ENCODE peak calls at places on chromosome 14, in four cellular contexts. D, K, Q and M are unnamed samples.

GRCh38 chr14:54807881-54808280 is 94.7 kb downstream of the GCH1 start:
- DNase-seq in Q (no peak), D (no peak), K (no peak), M (no peak)

GRCh38 chr14:45904313-45904712 is 651.3 kb upstream of the MIS18BP1 start:
- DNase-seq in D (no peak), Q (no peak), K (no peak), M (no peak)

GRCh38 chr14:24879661-24880381 is 170.1 kb downstream of the STXBP6 start:
- DNase-seq in D (no peak), Q (no peak), K (no peak), M (no peak)

GRCh38 chr14:75156901-75157300 is 19.5 kb downstream of the TMED10 start:
- DNase-seq in K (no peak), D (no peak), Q (no peak), M (no peak)

GRCh38 chr14:65623759-65624158 is 211.2 kb downstream of the FUT8 start:
- DNase-seq in K (no peak), Q (no peak), D (no peak), M (no peak)

GRCh38 chr14:56154321-56154720 is 36.1 kb downstream of the PELI2 start:
- DNase-seq in D (no peak), K (no peak), Q (no peak), M (no peak)

GRCh38 chr14:37021406-37021805 is 151.0 kb downstream of the SLC25A21 start:
- DNase-seq in K (no peak), Q (no peak), D (no peak), M (no peak)

GRCh38 chr14:88986146-88986841 is 161.8 kb downstream of the TTC8 start:
- DNase-seq in K (no peak), D (peak; percentile 79), Q (peak; percentile 15), M (no peak)

GRCh38 chr14:42884100-42884499 is 1277.4 kb downstream of the LRFN5 start:
- DNase-seq in Q (no peak), D (no peak), K (no peak), M (no peak)

GRCh38 chr14:54794796-54795195 is 107.8 kb downstream of the GCH1 start:
- DNase-seq in Q (no peak), D (no peak), K (no peak), M (no peak)

GRCh38 chr14:105917933-105918436 is 391.6 kb downstream of the TMEM121 start:
- DNase-seq in K (peak; percentile 38), Q (no peak), D (no peak), M (no peak)

GRCh38 chr14:65226824-65227604 is 124.7 kb upstream of the MAX start:
- DNase-seq in D (no peak), K (no peak), Q (no peak), M (no peak)

GRCh38 chr14:95530461-95531170 is 4.2 kb upstream of the GLRX5 start:
- DNase-seq in Q (no peak), D (no peak), K (no peak), M (no peak)
- H3K4me1 ChIP-seq in Q (peaks cover 54% of the 10 kb centered on the region), D (peaks cover 26% of the 10 kb centered on the region), K (peaks cover 24% of the 10 kb centered on the region), M (peaks cover 33% of the 10 kb centered on the region)

DNA sequence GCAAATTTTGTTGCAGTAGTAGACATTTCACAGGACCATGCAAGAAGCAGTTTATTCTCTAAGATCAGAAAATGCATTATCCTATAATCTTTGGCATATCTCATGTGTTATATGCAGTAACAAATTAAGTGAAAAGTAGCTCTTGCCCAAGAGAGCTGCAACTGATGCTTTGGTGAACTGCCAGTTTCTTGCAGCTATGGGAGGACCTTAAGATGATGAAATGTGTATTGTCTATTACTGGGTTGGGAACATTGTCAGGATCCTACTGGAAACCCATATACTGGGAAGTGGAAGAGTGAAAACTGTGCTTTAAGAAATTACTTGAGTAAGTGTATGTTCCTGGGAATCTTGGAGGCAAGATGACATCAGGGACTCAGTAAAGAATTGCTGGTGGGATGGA is 238.9 kb downstream of the DACT1 start:
- DNase-seq in K (no peak), D (no peak), Q (no peak), M (no peak)
- H3K27me3 ChIP-seq in K (no peaks in the 10 kb centered on the region), D (no peaks in the 10 kb centered on the region), Q (no peaks in the 10 kb centered on the region), M (no peaks in the 10 kb centered on the region)

DNA sequence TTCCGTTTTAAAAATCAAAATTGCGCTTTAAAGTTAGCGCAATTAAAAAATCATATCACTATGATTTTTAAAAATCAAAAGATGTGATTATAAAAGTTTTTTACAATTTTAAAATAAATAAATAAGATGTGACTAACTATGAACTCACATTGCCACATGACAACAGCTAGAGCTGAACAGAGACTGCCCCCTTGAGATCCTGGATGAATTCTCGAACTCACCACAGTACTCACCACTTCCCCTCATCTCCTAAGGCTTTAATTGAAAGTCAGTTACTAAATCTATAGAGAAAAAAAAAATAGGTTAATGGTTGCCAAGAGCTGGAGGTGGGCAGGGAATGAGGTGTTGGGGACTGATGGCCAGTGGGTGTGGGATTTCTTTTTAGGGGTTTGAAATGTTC is 384.2 kb downstream of the ZFP36L1 start:
- DNase-seq in K (no peak), Q (no peak), D (no peak), M (no peak)
- H3K4me1 ChIP-seq in K (peaks cover 16% of the 10 kb centered on the region), Q (peaks cover 17% of the 10 kb centered on the region), D (no peaks in the 10 kb centered on the region), M (peaks cover 13% of the 10 kb centered on the region)

GRCh38 chr14:92645841-92646478 is 102.5 kb downstream of the LGMN start:
- DNase-seq in Q (no peak), D (no peak), K (no peak), M (no peak)
- H3K27me3 ChIP-seq in Q (no peaks in the 10 kb centered on the region), D (no peaks in the 10 kb centered on the region), K (no peaks in the 10 kb centered on the region), M (no peaks in the 10 kb centered on the region)

GRCh38 chr14:100404419-100404818 is 81.3 kb downstream of the SLC25A47 start:
- DNase-seq in D (no peak), Q (no peak), K (no peak), M (no peak)
- H3K4me1 ChIP-seq in D (no peaks in the 10 kb centered on the region), Q (peaks cover 11% of the 10 kb centered on the region), K (peaks cover 47% of the 10 kb centered on the region), M (no peaks in the 10 kb centered on the region)

GRCh38 chr14:70180718-70181117 is 8.0 kb downstream of the SLC8A3 start:
- DNase-seq in Q (no peak), K (no peak), D (no peak), M (no peak)
- H3K27me3 ChIP-seq in Q (no peaks in the 10 kb centered on the region), K (no peaks in the 10 kb centered on the region), D (no peaks in the 10 kb centered on the region), M (no peaks in the 10 kb centered on the region)